ENCODE peak calls at places on chromosomes 3 and 15, in ten cellular contexts. J is MM.1S, B is cardiac muscle cell, H is astrocyte of the spinal cord, O is ovary, Y is H9, W is GM06990, K is choroid plexus epithelial cell, Q is fibroblast of mammary gland, Z is lower lobe of right lung. A is an unnamed sample.

GRCh38 chr3:89098964-89099585 is 8.3 kb upstream of the EPHA3 start:
- DNase-seq in J (peak), B (peak), H (peak), O (peak), Y (peak), W (no peak), K (peak), Q (peak), Z (peak), A (peak)

GRCh38 chr15:25990245-25990644 is 127.1 kb upstream of the ATP10A start:
- DNase-seq in J (no peak), B (no peak), H (no peak), O (no peak), Y (no peak), W (no peak), K (no peak), Q (no peak), Z (no peak), A (no peak)

GRCh38 chr3:61452536-61452991 is 108.8 kb upstream of the PTPRG start:
- DNase-seq in J (no peak), B (no peak), H (no peak), O (no peak), Y (no peak), W (no peak), K (no peak), Q (peak), Z (no peak), A (no peak)

GRCh38 chr15:31905054-31905453 is 125.3 kb upstream of the CHRNA7 start:
- DNase-seq in J (no peak), B (peak), H (no peak), O (no peak), Y (peak), W (no peak), K (no peak), Q (no peak), Z (no peak), A (no peak)

GRCh38 chr3:142866841-142867631 is 21.8 kb downstream of the PCOLCE2 start:
- DNase-seq in J (peak), B (no peak), H (no peak), O (no peak), Y (peak), W (no peak), K (peak), Q (no peak), Z (no peak), A (no peak)

GRCh38 chr3:126417461-126418255 is 22.9 kb downstream of the CFAP100 start:
- DNase-seq in J (no peak), B (no peak), H (no peak), O (no peak), Y (no peak), W (no peak), K (no peak), Q (no peak), Z (no peak), A (no peak)

GRCh38 chr3:67947808-67948508 is 293.5 kb upstream of the SUCLG2 start:
- DNase-seq in J (peak), B (no peak), H (no peak), O (no peak), Y (peak), W (no peak), K (peak), Q (no peak), Z (no peak), A (no peak)

GRCh38 chr3:185976977-185977678 is 39.3 kb upstream of the TRA2B start:
- DNase-seq in J (peak), B (peak), H (peak), O (peak), Y (peak), W (peak), K (peak), Q (peak), Z (peak), A (peak)

GRCh38 chr15:40058476-40059140 is 19.6 kb upstream of the SRP14 start:
- DNase-seq in J (peak), B (no peak), H (peak), O (no peak), Y (peak), W (no peak), K (peak), Q (peak), Z (no peak), A (no peak)

GRCh38 chr15:52788099-52788986 is 1.8 kb downstream of the ONECUT1 start:
- DNase-seq in J (no peak), B (no peak), H (no peak), O (no peak), Y (peak), W (no peak), K (no peak), Q (no peak), Z (peak), A (peak)

GRCh38 chr3:14077310-14077709 is 47.4 kb downstream of the CHCHD4 start:
- DNase-seq in J (no peak), B (no peak), H (no peak), O (no peak), Y (no peak), W (no peak), K (no peak), Q (no peak), Z (no peak), A (no peak)

GRCh38 chr3:70273492-70273891 is 38.9 kb downstream of the MDFIC2 start:
- DNase-seq in J (no peak), B (no peak), H (peak), O (no peak), Y (no peak), W (no peak), K (peak), Q (peak), Z (no peak), A (no peak)

GRCh38 chr3:116939550-116939949 is 230.0 kb downstream of the TUSC7 start:
- DNase-seq in J (no peak), B (no peak), H (no peak), O (no peak), Y (no peak), W (no peak), K (no peak), Q (no peak), Z (no peak), A (no peak)

GRCh38 chr15:37794947-37795346 is 139.5 kb upstream of the TMCO5A start:
- DNase-seq in J (no peak), B (no peak), H (no peak), O (no peak), Y (no peak), W (no peak), K (no peak), Q (peak), Z (no peak), A (no peak)

GRCh38 chr15:84766461-84767005 is 18.1 kb downstream of the ZNF592 start:
- DNase-seq in J (no peak), B (no peak), H (no peak), O (no peak), Y (no peak), W (no peak), K (no peak), Q (no peak), Z (no peak), A (no peak)

GRCh38 chr3:36372534-36372935 is 7.8 kb upstream of the STAC start:
- DNase-seq in J (no peak), B (no peak), H (peak), O (no peak), Y (no peak), W (no peak), K (peak), Q (peak), Z (no peak), A (no peak)

GRCh38 chr15:85168642-85169173 is 187.1 kb downstream of the PDE8A start:
- DNase-seq in J (peak), B (peak), H (peak), O (no peak), Y (peak), W (peak), K (peak), Q (peak), Z (peak), A (peak)

GRCh38 chr3:37703633-37704032 is 158.0 kb upstream of the CTDSPL start:
- DNase-seq in J (no peak), B (no peak), H (peak), O (no peak), Y (no peak), W (no peak), K (peak), Q (peak), Z (no peak), A (no peak)

GRCh38 chr15:57485869-57486268 is 105.8 kb upstream of the MYZAP start:
- DNase-seq in J (no peak), B (peak), H (peak), O (no peak), Y (peak), W (no peak), K (peak), Q (peak), Z (peak), A (no peak)

GRCh38 chr3:51799879-51800757 is 21.1 kb upstream of the IQCF6 start:
- DNase-seq in J (peak), B (peak), H (peak), O (no peak), Y (no peak), W (no peak), K (peak), Q (peak), Z (no peak), A (peak)

GRCh38 chr15:90174140-90174891 is 26.8 kb upstream of the SEMA4B start:
- DNase-seq in J (no peak), B (peak), H (peak), O (peak), Y (peak), W (no peak), K (peak), Q (no peak), Z (peak), A (no peak)

GRCh38 chr3:46193436-46193835 is 14.7 kb downstream of the CCR1 start:
- DNase-seq in J (no peak), B (no peak), H (no peak), O (no peak), Y (no peak), W (no peak), K (peak), Q (peak), Z (no peak), A (no peak)

GRCh38 chr3:193764959-193765358 is 172.0 kb downstream of the OPA1 start:
- DNase-seq in J (no peak), B (no peak), H (no peak), O (no peak), Y (no peak), W (no peak), K (no peak), Q (peak), Z (no peak), A (no peak)

GRCh38 chr15:63522143-63522531 is 17.7 kb downstream of the USP3 start:
- DNase-seq in J (no peak), B (no peak), H (no peak), O (no peak), Y (no peak), W (no peak), K (no peak), Q (peak), Z (no peak), A (no peak)

GRCh38 chr15:30999729-31000128 is 8.3 kb upstream of the MTMR10 start:
- DNase-seq in J (no peak), B (no peak), H (no peak), O (no peak), Y (no peak), W (no peak), K (no peak), Q (no peak), Z (no peak), A (no peak)

GRCh38 chr3:111838133-111838532 is 20.9 kb upstream of the PHLDB2 start:
- DNase-seq in J (no peak), B (no peak), H (no peak), O (no peak), Y (no peak), W (no peak), K (no peak), Q (no peak), Z (no peak), A (no peak)
- TF ChIP-seq CTCF in J (no peak), B (no peak), H (no peak), O (no peak), Y (no peak), W (no peak), K (no peak), Q (no peak), Z (no peak), A (no peak)

DNA sequence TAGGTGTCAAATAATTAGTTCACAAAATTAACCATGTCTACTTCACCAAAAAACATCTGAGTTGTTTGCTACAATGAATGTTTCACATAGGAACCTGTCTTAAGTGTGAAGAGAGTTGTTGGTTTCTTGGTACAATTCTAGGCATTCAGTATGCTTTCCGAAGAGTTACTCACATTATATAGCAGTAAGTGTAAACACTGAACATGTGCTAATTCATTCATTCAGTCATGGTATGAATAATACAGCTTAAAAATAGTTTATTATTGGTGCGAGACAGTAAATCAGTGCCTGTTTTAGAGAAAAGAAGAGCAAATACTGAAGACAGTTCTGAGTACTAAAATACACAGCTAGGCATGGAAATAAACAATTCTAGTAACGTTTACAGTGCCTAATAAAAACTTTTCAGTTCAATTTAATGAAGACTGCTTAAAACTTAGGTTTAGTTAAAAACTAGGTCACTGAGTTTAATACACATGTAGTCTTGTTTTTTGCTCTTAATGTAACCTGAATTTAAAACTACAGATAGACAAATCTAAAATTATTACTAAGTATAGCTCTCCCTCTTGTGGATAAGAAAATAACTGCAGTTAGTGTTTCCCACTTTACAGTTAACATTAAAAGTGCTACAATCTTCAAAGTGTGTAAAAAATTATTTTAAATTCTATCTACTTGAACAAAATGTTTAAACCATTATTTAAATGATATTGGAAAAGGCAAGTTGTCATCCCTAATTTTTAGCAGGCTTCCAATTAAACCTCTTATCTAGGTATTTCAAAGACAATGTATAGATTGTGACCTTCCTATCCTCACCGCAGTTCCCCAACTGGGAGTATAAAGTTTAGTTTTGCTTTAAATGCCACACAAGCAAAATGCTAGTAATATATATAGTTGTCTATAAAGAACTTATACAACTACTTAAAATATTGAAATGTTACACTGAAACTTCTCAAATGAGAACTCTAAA is 20.1 kb upstream of the ZCWPW2 start:
- DNase-seq in J (peak), B (peak), H (peak), O (no peak), Y (no peak), W (peak), K (peak), Q (peak), Z (no peak), A (no peak)
- TF ChIP-seq CTCF in J (peak), B (peak), H (peak), O (peak), Y (peak), W (peak), K (peak), Q (peak), Z (peak), A (peak)

DNA sequence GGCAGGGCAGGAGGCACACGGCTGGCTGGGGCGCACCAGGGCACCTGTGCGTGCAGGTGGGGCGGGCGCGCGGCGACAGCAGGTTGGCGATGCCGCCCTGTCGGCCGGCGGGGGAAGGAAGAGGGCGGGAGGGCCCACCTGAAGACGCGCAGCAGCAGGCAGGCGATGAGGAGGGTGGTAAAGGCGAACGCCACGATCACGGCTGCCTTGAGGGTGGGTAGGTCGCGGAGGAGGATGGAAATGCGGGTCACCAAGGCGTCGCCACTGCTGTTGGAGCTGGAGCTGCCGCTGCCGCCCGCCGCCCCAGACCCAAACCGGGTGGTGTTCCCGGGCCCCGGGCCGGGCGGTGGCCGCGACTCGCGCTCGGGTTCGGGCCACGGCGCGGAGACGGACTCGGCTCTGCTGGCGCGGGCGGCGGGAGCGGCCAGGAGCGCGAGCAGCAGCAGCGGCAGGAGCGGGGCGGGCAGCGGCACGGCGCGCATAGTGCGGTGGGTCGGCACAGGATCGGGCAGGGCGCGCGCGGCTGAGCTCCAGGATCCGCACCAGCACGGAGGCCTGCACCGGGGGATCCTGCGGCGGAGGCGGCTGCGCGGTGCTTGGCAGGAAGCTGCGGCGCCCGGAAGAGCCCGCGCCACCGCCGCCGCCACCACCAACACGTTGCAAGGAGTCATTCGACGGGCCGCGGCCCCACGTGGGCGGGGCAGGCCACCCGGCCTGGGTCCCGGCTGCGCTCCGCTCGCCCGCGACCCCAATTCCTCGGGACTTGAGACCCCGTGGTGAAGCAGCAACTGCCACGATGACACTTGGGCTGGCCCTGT is at the start of gene FAM174B:
- DNase-seq in J (peak), B (peak), H (no peak), O (peak), Y (peak), W (peak), K (no peak), Q (peak), Z (peak), A (peak)
- TF ChIP-seq CTCF in J (peak), B (no peak), H (no peak), O (no peak), Y (peak), W (peak), K (no peak), Q (no peak), Z (no peak), A (no peak)

GRCh38 chr3:113234028-113234427 is 22.7 kb downstream of the BOC start:
- DNase-seq in J (no peak), B (no peak), H (no peak), O (no peak), Y (no peak), W (no peak), K (no peak), Q (no peak), Z (no peak), A (no peak)
- TF ChIP-seq CTCF in J (no peak), B (no peak), H (no peak), O (no peak), Y (no peak), W (no peak), K (no peak), Q (no peak), Z (no peak), A (no peak)

GRCh38 chr3:128872744-128873143 is 6.7 kb upstream of the ACAD9 start:
- DNase-seq in J (no peak), B (no peak), H (no peak), O (no peak), Y (no peak), W (no peak), K (no peak), Q (no peak), Z (no peak), A (no peak)

GRCh38 chr3:128873623-128874022 is 5.8 kb upstream of the ACAD9 start:
- DNase-seq in J (no peak), B (no peak), H (no peak), O (no peak), Y (no peak), W (no peak), K (no peak), Q (no peak), Z (no peak), A (no peak)

GRCh38 chr3:128874481-128875180 is 4.8 kb upstream of the ACAD9 start:
- DNase-seq in J (no peak), B (no peak), H (no peak), O (no peak), Y (no peak), W (no peak), K (no peak), Q (no peak), Z (no peak), A (no peak)

GRCh38 chr3:128878011-128878457 is 1.4 kb upstream of the ACAD9 start:
- DNase-seq in J (no peak), B (no peak), H (no peak), O (no peak), Y (no peak), W (no peak), K (no peak), Q (no peak), Z (no peak), A (no peak)

DNA sequence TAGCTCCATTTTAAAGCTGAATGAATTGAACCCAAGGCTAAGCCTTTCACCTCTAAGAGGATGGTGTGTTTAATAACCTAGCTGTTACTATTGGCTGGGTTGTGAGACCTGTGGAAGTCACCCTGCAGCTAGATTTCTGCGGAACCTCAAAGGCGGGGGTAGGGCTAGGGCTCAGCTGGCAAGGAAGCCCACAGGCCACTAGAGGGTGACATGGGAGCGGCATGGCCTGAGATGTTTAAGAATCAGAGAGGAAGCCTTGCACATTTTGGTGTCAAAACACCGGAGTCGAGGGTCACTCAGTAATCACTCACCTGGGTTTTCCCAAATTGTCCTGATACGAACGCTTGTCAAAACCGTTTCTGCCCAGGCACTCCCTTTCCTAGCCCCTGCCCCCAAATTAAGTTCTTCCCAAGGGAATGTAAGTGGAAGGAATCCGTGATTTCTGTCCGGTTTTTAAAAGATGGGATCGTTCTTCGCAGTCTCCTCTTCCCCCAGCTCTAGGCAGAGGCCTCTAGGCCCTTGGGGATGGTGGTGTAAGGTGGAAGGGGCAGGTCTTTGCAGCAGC is 3.8 kb upstream of the ACAD9 start:
- DNase-seq in J (peak), B (peak), H (no peak), O (no peak), Y (peak), W (no peak), K (peak), Q (no peak), Z (peak), A (peak)
- TF ChIP-seq CTCF in J (peak), B (peak), H (peak), O (no peak), Y (peak), W (peak), K (peak), Q (peak), Z (peak), A (peak)

A was measured in GM20000.